ENCODE peak calls at places on chromosome 3, in four cellular contexts. B, V, O and U are unnamed samples.

GRCh38 chr3:172103724-172104123 is 64.3 kb downstream of the FNDC3B start:
- DNase-seq in B (peak; percentile 81), V (no peak), O (no peak), U (no peak)

GRCh38 chr3:198030125-198030524 is 70.1 kb downstream of the LMLN start:
- DNase-seq in O (no peak), V (no peak), B (no peak), U (no peak)

GRCh38 chr3:11995061-11995460 is 9.1 kb upstream of the SYN2 start:
- DNase-seq in B (no peak), O (no peak), V (peak; percentile 59), U (no peak)

GRCh38 chr3:126124148-126124868 is 40.4 kb upstream of the SLC41A3 start:
- DNase-seq in V (peak; percentile 85), O (peak; percentile 6), B (no peak), U (no peak)

GRCh38 chr3:171600030-171600429 is 139.8 kb upstream of the TNIK start:
- DNase-seq in O (no peak), V (no peak), B (no peak), U (no peak)

GRCh38 chr3:172260381-172260780 is 187.9 kb downstream of the GHSR start:
- DNase-seq in B (peak; percentile 69), O (no peak), V (no peak), U (no peak)

GRCh38 chr3:152353578-152353977 is 84.8 kb downstream of the MBNL1 start:
- DNase-seq in B (no peak), V (no peak), O (no peak), U (no peak)

GRCh38 chr3:120151796-120152195 is 57.5 kb upstream of the GSK3B start:
- DNase-seq in V (no peak), O (peak; percentile 16), B (no peak), U (no peak)

GRCh38 chr3:59717679-59718205 is 667.9 kb upstream of the CFAP20DC start:
- DNase-seq in V (peak; percentile 29), O (no peak), B (no peak), U (no peak)

GRCh38 chr3:169083126-169083525 is 580.4 kb downstream of the MECOM start:
- DNase-seq in O (no peak), V (no peak), B (no peak), U (no peak)

GRCh38 chr3:195187609-195188529 is 83.1 kb downstream of the XXYLT1 start:
- DNase-seq in B (peak; percentile 73), O (no peak), V (no peak), U (no peak)

GRCh38 chr3:5787863-5788488 is 600.5 kb downstream of the EDEM1 start:
- DNase-seq in B (no peak), O (peak; percentile 13), V (peak; percentile 69), U (no peak)

GRCh38 chr3:136931587-136931986 is 26.2 kb upstream of the IL20RB start:
- DNase-seq in V (no peak), O (peak; percentile 16), B (no peak), U (no peak)

GRCh38 chr3:121979734-121980449 is 42.2 kb downstream of the ILDR1 start:
- DNase-seq in O (no peak), V (no peak), B (peak; percentile 42), U (no peak)

GRCh38 chr3:171225698-171226097 is 199.2 kb upstream of the SLC2A2 start:
- DNase-seq in O (no peak), V (no peak), B (no peak), U (no peak)

GRCh38 chr3:167032267-167032876 is 347.7 kb downstream of the ZBBX start:
- DNase-seq in V (peak; percentile 10), B (peak; percentile 60), O (no peak), U (no peak)

GRCh38 chr3:129051776-129052400 is 8.7 kb upstream of the GP9 start:
- DNase-seq in O (peak; percentile 28), B (no peak), V (no peak), U (no peak)

GRCh38 chr3:171157286-171157685 is 130.8 kb upstream of the SLC2A2 start:
- DNase-seq in B (no peak), V (peak; percentile 24), O (no peak), U (no peak)

GRCh38 chr3:3991598-3991997 is 192.4 kb downstream of the LRRN1 start:
- DNase-seq in B (no peak), V (no peak), O (no peak), U (no peak)

GRCh38 chr3:173993299-173993698 is 595.8 kb downstream of the NLGN1 start:
- DNase-seq in V (peak; percentile 2), B (peak; percentile 69), O (no peak), U (no peak)

GRCh38 chr3:194617827-194618226 is 15.4 kb downstream of the TMEM44 start:
- DNase-seq in B (no peak), O (no peak), V (no peak), U (no peak)

GRCh38 chr3:52299247-52299657 is 11.6 kb downstream of the GLYCTK start:
- DNase-seq in B (no peak), O (no peak), V (peak; percentile 77), U (no peak)

GRCh38 chr3:52297242-52298146 is 9.9 kb downstream of the GLYCTK start:
- DNase-seq in V (no peak), B (no peak), O (no peak), U (no peak)

GRCh38 chr3:52295809-52296208 is 8.2 kb downstream of the GLYCTK start:
- DNase-seq in O (no peak), V (no peak), B (no peak), U (no peak)

GRCh38 chr3:52299815-52300611 is 12.4 kb downstream of the GLYCTK start:
- DNase-seq in O (no peak), B (peak; percentile 25), V (peak; percentile 85), U (no peak)

GRCh38 chr3:52298147-52299098 is 10.8 kb downstream of the GLYCTK start:
- DNase-seq in O (no peak), V (peak; percentile 71), B (no peak), U (no peak)
- H3K4me3 ChIP-seq in O (no peak overlapping the region), V (peak overlapping the region; percentile 38), B (no peak overlapping the region), U (no peak overlapping the region)

GRCh38 chr3:50381315-50381714 is 22.0 kb upstream of the TMEM115 start:
- DNase-seq in V (no peak), B (no peak), O (no peak), U (no peak)

GRCh38 chr3:50380375-50381085 is 21.2 kb upstream of the TMEM115 start:
- DNase-seq in O (no peak), B (no peak), V (no peak), U (no peak)

GRCh38 chr3:50382271-50382670 is 22.9 kb upstream of the TMEM115 start:
- DNase-seq in B (peak; percentile 56), O (no peak), V (no peak), U (no peak)

GRCh38 chr3:50385741-50386140 is 26.4 kb upstream of the TMEM115 start:
- DNase-seq in O (no peak), B (no peak), V (no peak), U (no peak)

GRCh38 chr3:50383750-50384149 is 24.4 kb upstream of the TMEM115 start:
- DNase-seq in O (no peak), V (no peak), B (no peak), U (no peak)
- H3K27me3 ChIP-seq in O (no peaks in the 10 kb centered on the region), V (no peaks in the 10 kb centered on the region), B (peaks cover 33% of the 10 kb centered on the region), U (peaks cover 7% of the 10 kb centered on the region)

GRCh38 chr3:58161435-58162398 is 49.1 kb downstream of the DNASE1L3 start:
- DNase-seq in O (peak; percentile 69), B (peak; percentile 72), V (no peak), U (no peak)
- H3K36me3 ChIP-seq in O (no peaks in the 10 kb centered on the region), B (peaks cover 50% of the 10 kb centered on the region), V (peaks cover 48% of the 10 kb centered on the region), U (peaks cover 2% of the 10 kb centered on the region)

GRCh38 chr3:61847784-61848462 is 286.6 kb downstream of the PTPRG start:
- DNase-seq in V (peak; percentile 10), O (peak; percentile 71), B (peak; percentile 22), U (no peak)
- H3K4me3 ChIP-seq in V (no peak overlapping the region), O (peak overlapping the region; percentile 16), B (peak overlapping the region; percentile 73), U (no peak overlapping the region)

GRCh38 chr3:141096164-141096563 is 45.0 kb downstream of the SPSB4 start:
- DNase-seq in O (no peak), V (no peak), B (no peak), U (no peak)

GRCh38 chr3:141096981-141097380 is 45.8 kb downstream of the SPSB4 start:
- DNase-seq in V (no peak), B (no peak), O (no peak), U (no peak)

GRCh38 chr3:141094851-141095545 is 43.9 kb downstream of the SPSB4 start:
- DNase-seq in O (peak; percentile 41), B (peak; percentile 72), V (no peak), U (no peak)

GRCh38 chr3:141093971-141094401 is 42.8 kb downstream of the SPSB4 start:
- DNase-seq in O (no peak), B (no peak), V (no peak), U (no peak)

GRCh38 chr3:141095546-141095937 is 44.4 kb downstream of the SPSB4 start:
- DNase-seq in B (no peak), O (no peak), V (no peak), U (no peak)
- H3K27me3 ChIP-seq in B (peaks cover 58% of the 10 kb centered on the region), O (no peaks in the 10 kb centered on the region), V (no peaks in the 10 kb centered on the region), U (peaks cover 1% of the 10 kb centered on the region)

GRCh38 chr3:70970952-70971351 is 612.6 kb downstream of the FOXP1 start:
- DNase-seq in O (no peak), B (no peak), V (peak; percentile 46), U (no peak)
- H3K36me3 ChIP-seq in O (no peaks in the 10 kb centered on the region), B (peaks cover 53% of the 10 kb centered on the region), V (no peaks in the 10 kb centered on the region), U (no peaks in the 10 kb centered on the region)

DNA sequence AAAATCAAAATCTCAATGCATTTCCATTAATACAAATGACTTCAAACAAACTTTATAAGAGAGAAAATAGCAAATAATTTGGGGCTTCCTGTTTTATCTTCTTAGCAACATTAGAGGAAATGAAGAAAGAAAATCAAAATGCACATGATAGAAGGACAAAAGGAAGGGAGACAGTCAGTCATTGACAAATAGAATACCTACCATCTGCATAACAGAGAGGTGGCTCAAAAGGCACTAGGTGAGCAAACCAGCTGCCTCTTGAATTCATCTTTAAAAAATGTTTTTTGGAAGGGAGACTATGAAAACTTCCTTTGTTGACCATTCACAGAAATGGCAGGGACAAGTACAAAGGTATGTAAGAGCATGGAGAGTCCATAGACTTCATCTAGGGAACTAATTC is 9.4 kb downstream of the NMNAT3 start:
- DNase-seq in O (no peak), V (no peak), B (no peak), U (no peak)
- H3K4me3 ChIP-seq in O (no peak overlapping the region), V (no peak overlapping the region), B (no peak overlapping the region), U (no peak overlapping the region)

DNA sequence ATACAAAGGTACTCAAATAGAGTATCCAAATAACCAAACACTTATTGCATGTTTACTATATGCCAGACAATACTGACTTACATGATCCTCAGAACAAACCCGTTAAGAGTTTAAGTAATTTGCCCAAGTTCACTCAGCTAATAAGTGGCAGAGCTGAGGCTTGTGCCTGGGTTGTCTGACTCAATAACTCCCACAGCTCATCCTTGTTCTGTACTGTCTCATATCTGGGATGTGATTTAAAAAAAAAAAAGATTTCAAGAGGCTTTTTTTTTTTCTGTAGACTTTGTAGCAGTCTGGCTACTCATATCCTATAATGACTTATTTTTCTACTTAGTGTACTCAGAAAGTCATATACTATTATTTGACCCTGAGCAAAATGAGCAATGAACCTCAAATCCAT is 3.0 kb downstream of the NSUN3 start:
- DNase-seq in B (no peak), O (no peak), V (no peak), U (no peak)
- H3K27me3 ChIP-seq in B (no peaks in the 10 kb centered on the region), O (no peaks in the 10 kb centered on the region), V (no peaks in the 10 kb centered on the region), U (no peaks in the 10 kb centered on the region)

DNA sequence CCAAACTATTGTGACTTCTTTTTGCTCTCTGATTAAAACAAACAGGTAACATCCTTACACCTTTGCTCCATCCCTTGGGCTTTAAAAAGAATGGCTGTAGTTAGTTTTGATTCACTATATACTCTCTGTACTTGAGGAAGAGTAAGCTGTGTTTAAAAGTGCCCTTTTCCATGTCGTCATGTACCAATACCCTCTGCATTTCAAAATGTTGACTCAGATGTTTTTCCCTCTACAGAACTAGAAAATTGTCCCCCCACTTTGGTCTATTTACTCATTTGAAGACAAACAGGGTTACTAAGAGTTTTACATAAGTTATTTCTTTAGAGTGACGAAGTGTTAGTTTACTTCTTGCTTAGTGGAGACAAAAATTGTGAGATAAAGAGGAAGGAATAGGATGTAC is 62.7 kb downstream of the TASOR start:
- DNase-seq in B (peak; percentile 18), V (no peak), O (no peak), U (no peak)
- H3K36me3 ChIP-seq in B (peaks cover 96% of the 10 kb centered on the region), V (peaks cover 4% of the 10 kb centered on the region), O (no peaks in the 10 kb centered on the region), U (peaks cover 3% of the 10 kb centered on the region)